ENCODE peak calls at places on chromosome X, in four cellular contexts. B is cardiac muscle cell, N is AG04450, X is dorsolateral prefrontal cortex. E is an unnamed sample.

GRCh38 chrX:48676893-48677270 is 6.7 kb upstream of the WAS start:
- DNase-seq in N (no peak), X (no peak), B (no peak), E (no peak)

GRCh38 chrX:110316351-110317078 is 1.4 kb downstream of the AMMECR1 start:
- DNase-seq in X (no peak), B (peak), N (no peak), E (peak)

GRCh38 chrX:41045960-41046567 is 39.2 kb upstream of the USP9X start:
- DNase-seq in X (no peak), N (no peak), B (peak), E (peak)

GRCh38 chrX:103562801-103563200 is 22.5 kb upstream of the TCEAL4 start:
- DNase-seq in X (no peak), N (no peak), B (no peak), E (peak)

GRCh38 chrX:24515447-24515846 is 50.4 kb downstream of the PDK3 start:
- DNase-seq in B (peak), X (no peak), N (no peak), E (peak)

GRCh38 chrX:133350751-133351150 is 64.5 kb downstream of the GPC4 start:
- DNase-seq in N (no peak), X (no peak), B (no peak), E (peak)

GRCh38 chrX:131199086-131199485 is 90.0 kb downstream of the IGSF1 start:
- DNase-seq in B (no peak), N (no peak), X (no peak), E (no peak)

GRCh38 chrX:49710744-49711319 is 15.0 kb upstream of the PAGE1 start:
- DNase-seq in X (no peak), B (no peak), N (no peak), E (no peak)

GRCh38 chrX:39513836-39514235 is 583.9 kb downstream of the BCOR start:
- DNase-seq in N (no peak), B (no peak), X (no peak), E (no peak)

GRCh38 chrX:104126856-104127255 is 14.5 kb downstream of the ZCCHC18 start:
- DNase-seq in N (no peak), X (no peak), B (no peak), E (peak)

GRCh38 chrX:78092296-78092695 is 11.8 kb upstream of the PGK1 start:
- DNase-seq in N (peak), X (no peak), B (peak), E (peak)

GRCh38 chrX:70030242-70030823 is 19.4 kb downstream of the AWAT2 start:
- DNase-seq in N (no peak), X (peak), B (peak), E (peak)

GRCh38 chrX:135421932-135422809 is at the start of gene SMIM10L2A:
- DNase-seq in N (no peak), X (no peak), B (no peak), E (no peak)

GRCh38 chrX:103828529-103828928 is 3.5 kb downstream of the RAB9B start:
- DNase-seq in N (no peak), X (no peak), B (no peak), E (no peak)

GRCh38 chrX:153725832-153726285 is 1.2 kb downstream of the ABCD1 start:
- DNase-seq in N (no peak), B (no peak), X (no peak), E (no peak)

GRCh38 chrX:131828482-131828881 is 194.6 kb upstream of the STK26 start:
- DNase-seq in X (no peak), N (no peak), B (peak), E (no peak)

GRCh38 chrX:42097491-42097890 is 174.1 kb upstream of the CASK start:
- DNase-seq in B (no peak), X (no peak), N (no peak), E (no peak)

GRCh38 chrX:42096262-42096939 is 173.0 kb upstream of the CASK start:
- DNase-seq in N (peak), B (no peak), X (no peak), E (peak)

GRCh38 chrX:42102586-42103282 is 179.4 kb upstream of the CASK start:
- DNase-seq in N (no peak), B (no peak), X (no peak), E (no peak)

GRCh38 chrX:42094208-42094607 is 170.9 kb upstream of the CASK start:
- DNase-seq in B (no peak), X (no peak), N (no peak), E (no peak)

DNA sequence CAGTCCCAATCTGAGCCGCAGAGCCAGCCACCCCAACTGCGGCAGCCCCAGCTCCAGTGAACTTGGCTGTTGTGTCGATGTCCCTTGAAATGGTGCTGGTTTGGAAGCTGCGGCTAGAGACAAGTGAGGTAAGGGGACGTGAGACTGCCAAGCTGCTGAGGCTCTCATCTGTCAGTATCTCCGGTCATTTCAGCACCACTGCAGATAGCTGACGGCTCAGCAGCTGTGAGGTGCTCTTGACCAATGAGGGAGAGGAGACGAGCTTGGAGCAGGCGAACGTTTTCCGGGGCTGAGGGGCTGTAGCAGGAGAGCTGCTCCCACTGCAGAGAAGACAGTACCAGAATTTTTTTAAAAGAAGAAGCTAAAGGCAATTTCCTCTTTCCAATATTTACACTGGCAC is 175.5 kb upstream of the CASK start:
- DNase-seq in B (peak), N (no peak), X (no peak), E (no peak)
- H3K4me3 ChIP-seq in B (no peak), N (no peak), X (no peak), E (no peak)

GRCh38 chrX:10433296-10433965 is 187.0 kb downstream of the MID1 start:
- DNase-seq in N (no peak), X (no peak), B (no peak), E (no peak)

GRCh38 chrX:10429908-10430307 is 190.5 kb downstream of the MID1 start:
- DNase-seq in B (no peak), N (no peak), X (no peak), E (no peak)
- H3K4me3 ChIP-seq in B (no peak), N (no peak), X (no peak), E (no peak)

GRCh38 chrX:86148594-86148993 is 343 bp downstream of the DACH2 start:
- DNase-seq in X (no peak), B (no peak), N (no peak), E (no peak)
- H3K4me3 ChIP-seq in X (peak), B (peak), N (peak), E (no peak)

GRCh38 chrX:3348191-3348590 is 1.7 kb upstream of the MXRA5 start:
- DNase-seq in N (no peak), X (no peak), B (no peak), E (no peak)

GRCh38 chrX:3345281-3346081 is 971 bp downstream of the MXRA5 start:
- DNase-seq in N (no peak), X (no peak), B (peak), E (peak)

GRCh38 chrX:3351287-3351686 is 4.8 kb upstream of the MXRA5 start:
- DNase-seq in B (no peak), X (no peak), N (no peak), E (no peak)

GRCh38 chrX:3346436-3347329 is at the start of gene MXRA5:
- DNase-seq in N (no peak), X (no peak), B (peak), E (peak)
- H3K4me3 ChIP-seq in N (peak), X (no peak), B (peak), E (peak)

DNA sequence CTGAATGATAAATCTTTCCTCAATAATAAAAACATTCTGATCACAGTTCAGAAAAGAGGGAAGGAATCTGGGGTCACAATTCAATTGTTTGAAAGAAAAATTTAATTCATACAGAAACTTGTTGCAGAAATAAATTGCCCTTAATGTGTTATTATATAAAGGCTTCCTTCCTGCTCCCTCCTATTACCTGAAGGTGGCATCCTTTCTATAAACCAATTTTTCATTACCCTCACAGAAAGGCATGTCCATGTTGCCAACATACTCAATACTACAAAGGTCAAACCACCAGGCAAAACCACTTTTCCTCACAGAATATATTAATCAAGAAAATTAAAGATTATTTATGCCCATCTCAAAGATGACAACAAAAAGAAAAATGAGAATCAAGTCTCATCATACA is 194.3 kb upstream of the CT83 start:
- DNase-seq in N (no peak), X (no peak), B (no peak), E (no peak)
- H3K4me3 ChIP-seq in N (no peak), X (no peak), B (no peak), E (no peak)

GRCh38 chrX:46757052-46757451 is 1.9 kb downstream of the SLC9A7 start:
- DNase-seq in N (no peak), B (no peak), X (no peak), E (no peak)
- H3K4me3 ChIP-seq in N (peak), B (no peak), X (no peak), E (peak)

DNA sequence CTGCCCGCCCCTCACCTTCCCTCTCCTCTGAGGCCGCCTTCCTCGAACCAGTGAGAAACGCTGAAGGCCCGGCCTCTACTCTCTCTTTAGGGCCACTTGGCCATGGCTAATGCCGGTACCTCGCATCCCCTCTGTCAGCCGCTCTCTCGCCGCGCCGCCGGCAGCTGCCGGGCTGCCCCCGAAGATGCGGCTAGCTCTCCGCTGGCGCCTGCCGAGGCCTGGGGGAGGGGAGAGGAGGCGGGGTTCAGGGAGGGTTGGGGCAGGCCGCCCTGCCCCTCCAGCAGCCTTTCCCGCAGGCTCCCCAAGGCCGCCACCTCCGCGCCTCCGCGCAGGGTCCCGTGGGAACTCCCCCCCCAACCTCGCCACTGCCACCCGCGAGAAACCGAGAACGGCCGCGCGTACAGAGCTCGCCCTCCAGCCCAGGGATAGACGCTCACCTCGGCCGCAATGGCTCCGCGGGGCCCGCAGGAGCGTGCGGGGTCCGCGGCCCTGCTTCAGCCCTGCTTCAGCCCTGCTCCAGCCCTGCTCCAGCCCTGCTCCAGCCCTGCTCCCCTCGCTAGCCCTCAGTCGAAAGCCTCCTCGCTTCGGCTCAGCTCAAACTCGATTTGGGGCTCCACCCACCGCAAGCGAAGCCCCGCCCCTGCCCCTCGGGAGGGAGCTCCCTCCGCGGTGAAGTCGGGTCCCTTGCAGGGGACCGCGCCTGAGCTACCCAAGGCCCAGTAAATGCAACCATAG is at the start of gene HUWE1:
- DNase-seq in B (peak), X (peak), N (no peak), E (peak)
- H3K4me3 ChIP-seq in B (peak), X (peak), N (peak), E (peak)

GRCh38 chrX:139692506-139692849 is 15.5 kb downstream of the MCF2 start:
- DNase-seq in X (no peak), B (no peak), N (no peak), E (peak)
- H3K4me3 ChIP-seq in X (peak), B (peak), N (no peak), E (no peak)

DNA sequence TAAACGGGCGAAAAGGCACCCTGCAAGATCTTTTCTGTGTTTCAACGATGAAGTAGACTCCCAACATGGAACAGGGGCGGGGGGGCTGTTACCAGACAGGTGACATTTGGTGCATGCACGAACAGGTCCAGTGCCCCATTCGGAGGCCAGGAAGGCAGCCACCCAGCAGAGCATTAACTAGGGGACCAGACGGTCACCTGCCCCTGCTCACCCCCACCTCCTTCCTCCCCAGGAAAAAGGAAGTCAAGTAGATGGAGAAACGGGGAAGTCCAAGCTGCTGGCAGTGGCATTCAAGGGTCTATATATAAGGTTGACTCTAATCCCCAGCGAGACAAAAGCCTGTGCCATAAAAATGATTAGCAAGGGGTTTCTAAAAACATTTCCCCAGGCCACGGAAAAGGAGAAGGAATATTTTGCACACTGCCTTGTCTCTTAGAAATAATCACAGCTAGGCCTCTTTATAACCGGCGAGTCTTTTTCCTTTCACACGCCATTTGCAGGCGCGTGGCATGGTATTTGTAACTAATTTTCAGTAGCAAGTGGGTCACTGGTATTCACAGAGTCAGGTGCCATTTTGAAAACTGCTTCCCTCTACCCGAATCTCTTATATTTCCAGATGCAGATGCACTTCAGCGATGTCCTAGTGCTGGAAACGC is 1.2 kb upstream of the TMSB4X start:
- DNase-seq in B (no peak), N (no peak), X (no peak), E (no peak)
- H3K4me3 ChIP-seq in B (no peak), N (peak), X (peak), E (peak)

E was measured in fibroblast of mammary gland.